ENCODE peak calls at places on chromosomes 6 and 20, in eight cellular contexts. One of them, this sample, is unnamed.

GRCh38 chr20:4082406-4083102 is 67.2 kb upstream of the RNF24 start:
- DNase-seq in right cardiac atrium: peak; percentile 75
- DNase-seq in GM13976: peak; percentile 46
- DNase-seq in heart right ventricle: peak; percentile 55
- DNase-seq in transverse colon: peak; percentile 32
- DNase-seq in AG09309: no peak
- DNase-seq in activated T-helper 2 cell treated with anti-CD3 and anti-CD28 coated beads, Interferon-gamma antibody, Interleukin-2, Interleukin-4, amounts not matched to agents 10 μg/mL and 5 μg/mL and 100 μg/mL, durations not matched to agents 14 hours and 24 hours and 36 hours: peak; percentile 70
- DNase-seq in AG04450: no peak
- DNase-seq in this sample: peak; percentile 88

GRCh38 chr20:23887856-23888255 is 8.3 kb upstream of the CST5 start:
- DNase-seq in right cardiac atrium: no peak
- DNase-seq in GM13976: no peak
- DNase-seq in heart right ventricle: no peak
- DNase-seq in transverse colon: no peak
- DNase-seq in AG09309: no peak
- DNase-seq in activated T-helper 2 cell treated with anti-CD3 and anti-CD28 coated beads, Interferon-gamma antibody, Interleukin-2, Interleukin-4, amounts not matched to agents 10 μg/mL and 5 μg/mL and 100 μg/mL, durations not matched to agents 14 hours and 24 hours and 36 hours: no peak
- DNase-seq in AG04450: no peak
- DNase-seq in this sample: no peak

GRCh38 chr6:20652691-20653479 is 118.6 kb downstream of the CDKAL1 start:
- DNase-seq in right cardiac atrium: no peak
- DNase-seq in GM13976: no peak
- DNase-seq in heart right ventricle: no peak
- DNase-seq in transverse colon: no peak
- DNase-seq in AG09309: no peak
- DNase-seq in activated T-helper 2 cell treated with anti-CD3 and anti-CD28 coated beads, Interferon-gamma antibody, Interleukin-2, Interleukin-4, amounts not matched to agents 10 μg/mL and 5 μg/mL and 100 μg/mL, durations not matched to agents 14 hours and 24 hours and 36 hours: no peak
- DNase-seq in AG04450: no peak
- DNase-seq in this sample: no peak

GRCh38 chr6:157145656-157146285 is 177.5 kb downstream of the TMEM242 start:
- DNase-seq in right cardiac atrium: no peak
- DNase-seq in GM13976: no peak
- DNase-seq in heart right ventricle: no peak
- DNase-seq in transverse colon: no peak
- DNase-seq in AG09309: no peak
- DNase-seq in activated T-helper 2 cell treated with anti-CD3 and anti-CD28 coated beads, Interferon-gamma antibody, Interleukin-2, Interleukin-4, amounts not matched to agents 10 μg/mL and 5 μg/mL and 100 μg/mL, durations not matched to agents 14 hours and 24 hours and 36 hours: no peak
- DNase-seq in AG04450: no peak
- DNase-seq in this sample: no peak

GRCh38 chr6:31825553-31825952 is 2.0 kb upstream of the HSPA1B start:
- DNase-seq in right cardiac atrium: no peak
- DNase-seq in GM13976: no peak
- DNase-seq in heart right ventricle: no peak
- DNase-seq in transverse colon: no peak
- DNase-seq in AG09309: no peak
- DNase-seq in activated T-helper 2 cell treated with anti-CD3 and anti-CD28 coated beads, Interferon-gamma antibody, Interleukin-2, Interleukin-4, amounts not matched to agents 10 μg/mL and 5 μg/mL and 100 μg/mL, durations not matched to agents 14 hours and 24 hours and 36 hours: no peak
- DNase-seq in AG04450: no peak
- DNase-seq in this sample: no peak

GRCh38 chr6:98470821-98471220 is 363.6 kb upstream of the POU3F2 start:
- DNase-seq in right cardiac atrium: no peak
- DNase-seq in GM13976: no peak
- DNase-seq in heart right ventricle: no peak
- DNase-seq in transverse colon: no peak
- DNase-seq in AG09309: no peak
- DNase-seq in activated T-helper 2 cell treated with anti-CD3 and anti-CD28 coated beads, Interferon-gamma antibody, Interleukin-2, Interleukin-4, amounts not matched to agents 10 μg/mL and 5 μg/mL and 100 μg/mL, durations not matched to agents 14 hours and 24 hours and 36 hours: no peak
- DNase-seq in AG04450: no peak
- DNase-seq in this sample: no peak

GRCh38 chr20:40826699-40827098 is 137.7 kb upstream of the MAFB start:
- DNase-seq in right cardiac atrium: no peak
- DNase-seq in GM13976: no peak
- DNase-seq in heart right ventricle: no peak
- DNase-seq in transverse colon: no peak
- DNase-seq in AG09309: no peak
- DNase-seq in activated T-helper 2 cell treated with anti-CD3 and anti-CD28 coated beads, Interferon-gamma antibody, Interleukin-2, Interleukin-4, amounts not matched to agents 10 μg/mL and 5 μg/mL and 100 μg/mL, durations not matched to agents 14 hours and 24 hours and 36 hours: no peak
- DNase-seq in AG04450: no peak
- DNase-seq in this sample: no peak

GRCh38 chr20:58853976-58854637 is 1.6 kb downstream of the GNAS start:
- DNase-seq in right cardiac atrium: no peak
- DNase-seq in GM13976: no peak
- DNase-seq in heart right ventricle: no peak
- DNase-seq in transverse colon: no peak
- DNase-seq in AG09309: no peak
- DNase-seq in activated T-helper 2 cell treated with anti-CD3 and anti-CD28 coated beads, Interferon-gamma antibody, Interleukin-2, Interleukin-4, amounts not matched to agents 10 μg/mL and 5 μg/mL and 100 μg/mL, durations not matched to agents 14 hours and 24 hours and 36 hours: no peak
- DNase-seq in AG04450: no peak
- DNase-seq in this sample: no peak

GRCh38 chr20:60921021-60921622 is 330.9 kb upstream of the CDH4 start:
- DNase-seq in right cardiac atrium: peak; percentile 69
- DNase-seq in GM13976: no peak
- DNase-seq in heart right ventricle: peak; percentile 29
- DNase-seq in transverse colon: no peak
- DNase-seq in AG09309: no peak
- DNase-seq in activated T-helper 2 cell treated with anti-CD3 and anti-CD28 coated beads, Interferon-gamma antibody, Interleukin-2, Interleukin-4, amounts not matched to agents 10 μg/mL and 5 μg/mL and 100 μg/mL, durations not matched to agents 14 hours and 24 hours and 36 hours: peak; percentile 10
- DNase-seq in AG04450: no peak
- DNase-seq in this sample: no peak

GRCh38 chr6:16483315-16483875 is 245.0 kb downstream of the GMPR start:
- DNase-seq in right cardiac atrium: no peak
- DNase-seq in GM13976: no peak
- DNase-seq in heart right ventricle: no peak
- DNase-seq in transverse colon: no peak
- DNase-seq in AG09309: no peak
- DNase-seq in activated T-helper 2 cell treated with anti-CD3 and anti-CD28 coated beads, Interferon-gamma antibody, Interleukin-2, Interleukin-4, amounts not matched to agents 10 μg/mL and 5 μg/mL and 100 μg/mL, durations not matched to agents 14 hours and 24 hours and 36 hours: peak; percentile 35
- DNase-seq in AG04450: no peak
- DNase-seq in this sample: no peak

GRCh38 chr20:53984354-53984753 is 86.0 kb downstream of the BCAS1 start:
- DNase-seq in right cardiac atrium: no peak
- DNase-seq in GM13976: no peak
- DNase-seq in heart right ventricle: no peak
- DNase-seq in transverse colon: no peak
- DNase-seq in AG09309: peak; percentile 49
- DNase-seq in activated T-helper 2 cell treated with anti-CD3 and anti-CD28 coated beads, Interferon-gamma antibody, Interleukin-2, Interleukin-4, amounts not matched to agents 10 μg/mL and 5 μg/mL and 100 μg/mL, durations not matched to agents 14 hours and 24 hours and 36 hours: no peak
- DNase-seq in AG04450: no peak
- DNase-seq in this sample: no peak

GRCh38 chr20:57102566-57102965 is 163.9 kb downstream of the BMP7 start:
- DNase-seq in right cardiac atrium: no peak
- DNase-seq in GM13976: no peak
- DNase-seq in heart right ventricle: no peak
- DNase-seq in transverse colon: no peak
- DNase-seq in AG09309: no peak
- DNase-seq in activated T-helper 2 cell treated with anti-CD3 and anti-CD28 coated beads, Interferon-gamma antibody, Interleukin-2, Interleukin-4, amounts not matched to agents 10 μg/mL and 5 μg/mL and 100 μg/mL, durations not matched to agents 14 hours and 24 hours and 36 hours: no peak
- DNase-seq in AG04450: no peak
- DNase-seq in this sample: no peak

GRCh38 chr6:39882567-39882953 is 51.7 kb downstream of the MOCS1 start:
- DNase-seq in right cardiac atrium: peak; percentile 80
- DNase-seq in GM13976: no peak
- DNase-seq in heart right ventricle: peak; percentile 67
- DNase-seq in transverse colon: no peak
- DNase-seq in AG09309: peak; percentile 97
- DNase-seq in activated T-helper 2 cell treated with anti-CD3 and anti-CD28 coated beads, Interferon-gamma antibody, Interleukin-2, Interleukin-4, amounts not matched to agents 10 μg/mL and 5 μg/mL and 100 μg/mL, durations not matched to agents 14 hours and 24 hours and 36 hours: no peak
- DNase-seq in AG04450: peak; percentile 96
- DNase-seq in this sample: peak; percentile 83

GRCh38 chr6:30219244-30219643 is 6.0 kb upstream of the TRIM26 start:
- DNase-seq in right cardiac atrium: no peak
- DNase-seq in GM13976: peak; percentile 71
- DNase-seq in heart right ventricle: peak; percentile 30
- DNase-seq in transverse colon: peak; percentile 64
- DNase-seq in AG09309: no peak
- DNase-seq in activated T-helper 2 cell treated with anti-CD3 and anti-CD28 coated beads, Interferon-gamma antibody, Interleukin-2, Interleukin-4, amounts not matched to agents 10 μg/mL and 5 μg/mL and 100 μg/mL, durations not matched to agents 14 hours and 24 hours and 36 hours: peak; percentile 36
- DNase-seq in AG04450: no peak
- DNase-seq in this sample: peak; percentile 55

This sample was measured in HT1080.